ENCODE peak calls at places on chromosome 15, in eight cellular contexts. One of them, this sample, is unnamed.

GRCh38 chr15:58201536-58201935 is 63.4 kb downstream of the AQP9 start:
- DNase-seq in coronary artery: no peak
- DNase-seq in SJSA1: no peak
- DNase-seq in pancreas: no peak
- DNase-seq in body of pancreas: no peak
- DNase-seq in vagina: no peak
- DNase-seq in kidney: no peak
- DNase-seq in RWPE1: no peak
- DNase-seq in this sample: no peak

GRCh38 chr15:59812185-59812870 is 123.2 kb upstream of the BNIP2 start:
- DNase-seq in coronary artery: no peak
- DNase-seq in SJSA1: no peak
- DNase-seq in pancreas: no peak
- DNase-seq in body of pancreas: no peak
- DNase-seq in vagina: no peak
- DNase-seq in kidney: no peak
- DNase-seq in RWPE1: no peak
- DNase-seq in this sample: no peak

GRCh38 chr15:74983725-74984231 is 11.6 kb upstream of the SCAMP5 start:
- DNase-seq in coronary artery: no peak
- DNase-seq in SJSA1: no peak
- DNase-seq in pancreas: no peak
- DNase-seq in body of pancreas: no peak
- DNase-seq in vagina: no peak
- DNase-seq in kidney: no peak
- DNase-seq in RWPE1: peak
- DNase-seq in this sample: no peak

GRCh38 chr15:59299919-59300617 is 72.6 kb downstream of the MYO1E start:
- DNase-seq in coronary artery: peak
- DNase-seq in SJSA1: peak
- DNase-seq in pancreas: no peak
- DNase-seq in body of pancreas: peak
- DNase-seq in vagina: no peak
- DNase-seq in kidney: peak
- DNase-seq in RWPE1: peak
- DNase-seq in this sample: peak

GRCh38 chr15:57662091-57662744 is 44.3 kb upstream of the POLR2M start:
- DNase-seq in coronary artery: no peak
- DNase-seq in SJSA1: no peak
- DNase-seq in pancreas: no peak
- DNase-seq in body of pancreas: peak
- DNase-seq in vagina: no peak
- DNase-seq in kidney: no peak
- DNase-seq in RWPE1: no peak
- DNase-seq in this sample: no peak

GRCh38 chr15:59791646-59792208 is 102.6 kb upstream of the BNIP2 start:
- DNase-seq in coronary artery: no peak
- DNase-seq in SJSA1: no peak
- DNase-seq in pancreas: no peak
- DNase-seq in body of pancreas: no peak
- DNase-seq in vagina: no peak
- DNase-seq in kidney: no peak
- DNase-seq in RWPE1: no peak
- DNase-seq in this sample: no peak

GRCh38 chr15:85580914-85581313 is 200.5 kb downstream of the AKAP13 start:
- DNase-seq in coronary artery: no peak
- DNase-seq in SJSA1: no peak
- DNase-seq in pancreas: peak
- DNase-seq in body of pancreas: peak
- DNase-seq in vagina: no peak
- DNase-seq in kidney: no peak
- DNase-seq in RWPE1: no peak
- DNase-seq in this sample: no peak

GRCh38 chr15:68311464-68311835 is 33.9 kb downstream of the FEM1B start:
- DNase-seq in coronary artery: peak
- DNase-seq in SJSA1: peak
- DNase-seq in pancreas: no peak
- DNase-seq in body of pancreas: no peak
- DNase-seq in vagina: no peak
- DNase-seq in kidney: no peak
- DNase-seq in RWPE1: no peak
- DNase-seq in this sample: no peak

GRCh38 chr15:28923726-28924280 is 38.0 kb downstream of the APBA2 start:
- DNase-seq in coronary artery: no peak
- DNase-seq in SJSA1: no peak
- DNase-seq in pancreas: no peak
- DNase-seq in body of pancreas: no peak
- DNase-seq in vagina: no peak
- DNase-seq in kidney: peak
- DNase-seq in RWPE1: no peak
- DNase-seq in this sample: no peak

GRCh38 chr15:100430381-100430780 is 88.6 kb upstream of the ADAMTS17 start:
- DNase-seq in coronary artery: no peak
- DNase-seq in SJSA1: no peak
- DNase-seq in pancreas: no peak
- DNase-seq in body of pancreas: no peak
- DNase-seq in vagina: no peak
- DNase-seq in kidney: no peak
- DNase-seq in RWPE1: no peak
- DNase-seq in this sample: no peak

GRCh38 chr15:87357608-87358007 is 898.9 kb downstream of the NTRK3 start:
- DNase-seq in coronary artery: no peak
- DNase-seq in SJSA1: no peak
- DNase-seq in pancreas: no peak
- DNase-seq in body of pancreas: no peak
- DNase-seq in vagina: no peak
- DNase-seq in kidney: no peak
- DNase-seq in RWPE1: no peak
- DNase-seq in this sample: no peak

GRCh38 chr15:99613887-99614642 is 48.3 kb downstream of the MEF2A start:
- DNase-seq in coronary artery: no peak
- DNase-seq in SJSA1: no peak
- DNase-seq in pancreas: no peak
- DNase-seq in body of pancreas: no peak
- DNase-seq in vagina: no peak
- DNase-seq in kidney: peak
- DNase-seq in RWPE1: peak
- DNase-seq in this sample: no peak

GRCh38 chr15:88208305-88208704 is 48.2 kb downstream of the NTRK3 start:
- DNase-seq in coronary artery: no peak
- DNase-seq in SJSA1: no peak
- DNase-seq in pancreas: no peak
- DNase-seq in body of pancreas: no peak
- DNase-seq in vagina: no peak
- DNase-seq in kidney: no peak
- DNase-seq in RWPE1: no peak
- DNase-seq in this sample: no peak

GRCh38 chr15:33067456-33067855 is 127.1 kb downstream of the FMN1 start:
- DNase-seq in coronary artery: no peak
- DNase-seq in SJSA1: no peak
- DNase-seq in pancreas: no peak
- DNase-seq in body of pancreas: no peak
- DNase-seq in vagina: no peak
- DNase-seq in kidney: no peak
- DNase-seq in RWPE1: no peak
- DNase-seq in this sample: peak

GRCh38 chr15:23869391-23869790 is 182.3 kb upstream of the NDN start:
- DNase-seq in coronary artery: no peak
- DNase-seq in SJSA1: no peak
- DNase-seq in pancreas: peak
- DNase-seq in body of pancreas: peak
- DNase-seq in vagina: no peak
- DNase-seq in kidney: peak
- DNase-seq in RWPE1: no peak
- DNase-seq in this sample: no peak

GRCh38 chr15:43370310-43370974 is 401 bp downstream of the ZSCAN29 start:
- DNase-seq in coronary artery: peak
- DNase-seq in SJSA1: peak
- DNase-seq in pancreas: no peak
- DNase-seq in body of pancreas: peak
- DNase-seq in vagina: no peak
- DNase-seq in kidney: peak
- DNase-seq in RWPE1: peak
- DNase-seq in this sample: no peak

GRCh38 chr15:100158368-100158767 is 183.4 kb downstream of the ADAMTS17 start:
- DNase-seq in coronary artery: no peak
- DNase-seq in SJSA1: no peak
- DNase-seq in pancreas: no peak
- DNase-seq in body of pancreas: no peak
- DNase-seq in vagina: peak
- DNase-seq in kidney: no peak
- DNase-seq in RWPE1: no peak
- DNase-seq in this sample: no peak

GRCh38 chr15:101118615-101119014 is 133.2 kb downstream of the CHSY1 start:
- DNase-seq in coronary artery: no peak
- DNase-seq in SJSA1: no peak
- DNase-seq in pancreas: no peak
- DNase-seq in body of pancreas: no peak
- DNase-seq in vagina: no peak
- DNase-seq in kidney: no peak
- DNase-seq in RWPE1: no peak
- DNase-seq in this sample: no peak

GRCh38 chr15:65077981-65078352 is 1.4 kb downstream of the KBTBD13 start:
- DNase-seq in coronary artery: no peak
- DNase-seq in SJSA1: no peak
- DNase-seq in pancreas: peak
- DNase-seq in body of pancreas: peak
- DNase-seq in vagina: no peak
- DNase-seq in kidney: peak
- DNase-seq in RWPE1: no peak
- DNase-seq in this sample: no peak

GRCh38 chr15:47908950-47909670 is 191.8 kb downstream of the SEMA6D start:
- DNase-seq in coronary artery: no peak
- DNase-seq in SJSA1: no peak
- DNase-seq in pancreas: no peak
- DNase-seq in body of pancreas: no peak
- DNase-seq in vagina: no peak
- DNase-seq in kidney: no peak
- DNase-seq in RWPE1: peak
- DNase-seq in this sample: no peak

GRCh38 chr15:61051570-61052031 is 177.5 kb downstream of the RORA start:
- DNase-seq in coronary artery: no peak
- DNase-seq in SJSA1: peak
- DNase-seq in pancreas: no peak
- DNase-seq in body of pancreas: peak
- DNase-seq in vagina: no peak
- DNase-seq in kidney: no peak
- DNase-seq in RWPE1: peak
- DNase-seq in this sample: peak

GRCh38 chr15:66628976-66629723 is 63.4 kb upstream of the LCTL start:
- DNase-seq in coronary artery: no peak
- DNase-seq in SJSA1: no peak
- DNase-seq in pancreas: no peak
- DNase-seq in body of pancreas: no peak
- DNase-seq in vagina: no peak
- DNase-seq in kidney: no peak
- DNase-seq in RWPE1: no peak
- DNase-seq in this sample: no peak

GRCh38 chr15:25903024-25903581 is 40.0 kb upstream of the ATP10A start:
- DNase-seq in coronary artery: no peak
- DNase-seq in SJSA1: no peak
- DNase-seq in pancreas: no peak
- DNase-seq in body of pancreas: no peak
- DNase-seq in vagina: no peak
- DNase-seq in kidney: no peak
- DNase-seq in RWPE1: no peak
- DNase-seq in this sample: no peak

GRCh38 chr15:62071711-62072308 is 5.0 kb downstream of the C2CD4A start:
- DNase-seq in coronary artery: no peak
- DNase-seq in SJSA1: no peak
- DNase-seq in pancreas: no peak
- DNase-seq in body of pancreas: no peak
- DNase-seq in vagina: no peak
- DNase-seq in kidney: no peak
- DNase-seq in RWPE1: no peak
- DNase-seq in this sample: no peak

GRCh38 chr15:61530769-61531168 is 301.7 kb upstream of the RORA start:
- DNase-seq in coronary artery: no peak
- DNase-seq in SJSA1: no peak
- DNase-seq in pancreas: no peak
- DNase-seq in body of pancreas: no peak
- DNase-seq in vagina: no peak
- DNase-seq in kidney: no peak
- DNase-seq in RWPE1: no peak
- DNase-seq in this sample: no peak

GRCh38 chr15:40554164-40554530 is 10.7 kb downstream of the CCDC32 start:
- DNase-seq in coronary artery: no peak
- DNase-seq in SJSA1: no peak
- DNase-seq in pancreas: no peak
- DNase-seq in body of pancreas: no peak
- DNase-seq in vagina: no peak
- DNase-seq in kidney: no peak
- DNase-seq in RWPE1: no peak
- DNase-seq in this sample: no peak
- H3K27ac ChIP-seq in coronary artery: no peak
- H3K27ac ChIP-seq in SJSA1: no peak
- H3K27ac ChIP-seq in pancreas: no peak
- H3K27ac ChIP-seq in body of pancreas: no peak
- H3K27ac ChIP-seq in vagina: no peak
- H3K27ac ChIP-seq in kidney: no peak
- H3K27ac ChIP-seq in RWPE1: no peak
- H3K27ac ChIP-seq in this sample: no peak

DNA sequence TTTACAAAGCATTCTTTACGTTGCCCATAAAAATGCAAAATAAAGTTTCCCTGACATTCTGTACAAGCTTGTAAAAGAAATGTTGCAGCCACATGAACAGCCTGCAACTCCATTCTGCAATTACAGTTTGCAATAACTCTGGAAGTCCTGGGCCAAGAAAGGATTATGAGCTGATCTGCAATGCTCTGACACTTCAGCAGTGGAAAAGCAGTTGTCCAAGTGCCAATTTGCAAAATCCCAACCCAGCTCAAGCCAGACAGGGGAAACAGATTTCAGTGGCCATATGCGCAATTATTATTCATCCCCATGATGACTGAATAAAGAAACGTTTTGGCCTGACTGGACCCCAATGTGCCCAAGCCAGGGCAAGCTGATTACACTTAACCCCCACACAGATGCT is 322.1 kb downstream of the MEX3B start:
- DNase-seq in coronary artery: no peak
- DNase-seq in SJSA1: no peak
- DNase-seq in pancreas: no peak
- DNase-seq in body of pancreas: no peak
- DNase-seq in vagina: no peak
- DNase-seq in kidney: no peak
- DNase-seq in RWPE1: no peak
- DNase-seq in this sample: no peak
- H3K27ac ChIP-seq in coronary artery: no peak
- H3K27ac ChIP-seq in SJSA1: no peak
- H3K27ac ChIP-seq in pancreas: no peak
- H3K27ac ChIP-seq in body of pancreas: no peak
- H3K27ac ChIP-seq in vagina: no peak
- H3K27ac ChIP-seq in kidney: no peak
- H3K27ac ChIP-seq in RWPE1: no peak
- H3K27ac ChIP-seq in this sample: no peak

GRCh38 chr15:71611721-71612016 is 198.7 kb upstream of the NR2E3 start:
- DNase-seq in coronary artery: no peak
- DNase-seq in SJSA1: no peak
- DNase-seq in pancreas: no peak
- DNase-seq in body of pancreas: no peak
- DNase-seq in vagina: no peak
- DNase-seq in kidney: no peak
- DNase-seq in RWPE1: no peak
- DNase-seq in this sample: no peak
- H3K27ac ChIP-seq in coronary artery: no peak
- H3K27ac ChIP-seq in SJSA1: no peak
- H3K27ac ChIP-seq in pancreas: no peak
- H3K27ac ChIP-seq in body of pancreas: no peak
- H3K27ac ChIP-seq in vagina: peak
- H3K27ac ChIP-seq in kidney: no peak
- H3K27ac ChIP-seq in RWPE1: no peak
- H3K27ac ChIP-seq in this sample: peak

GRCh38 chr15:90915216-90915807 is 12.2 kb downstream of the MAN2A2 start:
- DNase-seq in coronary artery: no peak
- DNase-seq in SJSA1: no peak
- DNase-seq in pancreas: no peak
- DNase-seq in body of pancreas: no peak
- DNase-seq in vagina: no peak
- DNase-seq in kidney: peak
- DNase-seq in RWPE1: no peak
- DNase-seq in this sample: no peak
- H3K27ac ChIP-seq in coronary artery: no peak
- H3K27ac ChIP-seq in SJSA1: no peak
- H3K27ac ChIP-seq in pancreas: no peak
- H3K27ac ChIP-seq in body of pancreas: no peak
- H3K27ac ChIP-seq in vagina: no peak
- H3K27ac ChIP-seq in kidney: no peak
- H3K27ac ChIP-seq in RWPE1: no peak
- H3K27ac ChIP-seq in this sample: peak

This sample was measured in AG04450.